ENCODE peak calls at places on chromosomes 3 and 15, in five cellular contexts. R, M, U, O and Z are unnamed samples. For H3K27me3 and H3K9me3, the result is how much of the 10 kb centered on the place peaks cover.

GRCh38 chr3:195458188-195458800 is 15.5 kb upstream of the ACAP2 start:
- DNase-seq in O (no peak), R (no peak), M (peak), U (no peak), Z (no peak)

GRCh38 chr3:27681249-27681748 is 40.8 kb downstream of the EOMES start:
- DNase-seq in O (no peak), M (peak), U (no peak), R (no peak), Z (no peak)

GRCh38 chr15:23629234-23629805 is 18.3 kb downstream of the MAGEL2 start:
- DNase-seq in U (no peak), M (no peak), R (no peak), O (no peak), Z (no peak)

GRCh38 chr15:75820206-75820605 is 23.0 kb upstream of the UBE2Q2 start:
- DNase-seq in O (no peak), R (no peak), U (no peak), M (no peak), Z (no peak)

GRCh38 chr3:13108861-13109260 is 35.6 kb upstream of the IQSEC1 start:
- DNase-seq in M (no peak), U (no peak), O (no peak), R (peak), Z (peak)

GRCh38 chr3:69214241-69214640 is 91.8 kb upstream of the LMOD3 start:
- DNase-seq in U (no peak), R (no peak), O (no peak), M (no peak), Z (no peak)

GRCh38 chr15:73685981-73686380 is 1.8 kb downstream of the CD276 start:
- DNase-seq in O (no peak), U (no peak), R (no peak), M (peak), Z (no peak)

GRCh38 chr3:139491966-139492365 is 15.7 kb upstream of the RBP2 start:
- DNase-seq in M (no peak), R (no peak), U (no peak), O (no peak), Z (no peak)

GRCh38 chr15:50183112-50183794 is 1.3 kb downstream of the SLC27A2 start:
- DNase-seq in M (no peak), R (no peak), O (no peak), U (no peak), Z (no peak)

GRCh38 chr3:14880486-14881179 is 61.9 kb downstream of the FGD5 start:
- DNase-seq in O (no peak), M (no peak), R (no peak), U (no peak), Z (no peak)

GRCh38 chr3:125052671-125053303 is 3.0 kb downstream of the HEG1 start:
- DNase-seq in R (no peak), O (no peak), M (peak), U (peak), Z (peak)

GRCh38 chr3:151962371-151962770 is 88.9 kb downstream of the SUCNR1 start:
- DNase-seq in O (no peak), M (no peak), U (no peak), R (no peak), Z (no peak)

GRCh38 chr15:67838789-67839332 is 984 bp downstream of the RNU6-1 start:
- DNase-seq in U (peak), R (peak), O (peak), M (peak), Z (peak)

GRCh38 chr3:170752571-170753155 is 117.3 kb downstream of the RPL22L1 start:
- DNase-seq in O (no peak), M (peak), R (no peak), U (no peak), Z (no peak)

GRCh38 chr3:15955968-15956367 is 158.2 kb upstream of the ANKRD28 start:
- DNase-seq in O (no peak), M (no peak), R (no peak), U (no peak), Z (no peak)

GRCh38 chr15:36814708-36815107 is 235.3 kb downstream of the CDIN1 start:
- DNase-seq in O (no peak), M (no peak), U (no peak), R (no peak), Z (no peak)

GRCh38 chr3:39879581-39879980 is 70.2 kb downstream of the MYRIP start:
- DNase-seq in U (no peak), R (no peak), M (no peak), O (no peak), Z (no peak)

GRCh38 chr3:43455233-43455632 is 166.6 kb downstream of the ANO10 start:
- DNase-seq in O (no peak), U (no peak), M (peak), R (no peak), Z (no peak)

DNA sequence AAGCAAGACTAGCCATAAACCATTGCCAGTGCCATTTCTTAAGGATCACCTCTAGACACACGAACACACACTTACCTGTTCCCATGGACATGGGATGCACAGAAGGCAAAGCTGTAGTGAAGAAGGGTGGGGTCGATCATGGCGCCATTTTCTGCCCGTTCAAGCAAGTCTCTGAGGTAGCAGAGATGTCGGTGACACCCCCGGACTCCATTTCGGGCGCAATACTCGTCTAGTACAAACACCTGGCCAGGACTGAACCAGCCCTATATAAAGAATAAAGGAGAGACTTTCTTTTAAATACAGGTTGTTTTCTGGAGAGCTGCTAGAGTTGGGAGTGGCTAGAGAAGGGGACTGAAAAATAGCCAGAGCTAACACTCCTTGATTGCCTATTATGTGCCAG is 159.4 kb upstream of the FEZF2 start:
- DNase-seq in R (no peak), M (no peak), O (no peak), U (no peak), Z (no peak)
- H3K27me3 ChIP-seq in R (under half), M (under half), O (under half), U (under half), Z (under half)

DNA sequence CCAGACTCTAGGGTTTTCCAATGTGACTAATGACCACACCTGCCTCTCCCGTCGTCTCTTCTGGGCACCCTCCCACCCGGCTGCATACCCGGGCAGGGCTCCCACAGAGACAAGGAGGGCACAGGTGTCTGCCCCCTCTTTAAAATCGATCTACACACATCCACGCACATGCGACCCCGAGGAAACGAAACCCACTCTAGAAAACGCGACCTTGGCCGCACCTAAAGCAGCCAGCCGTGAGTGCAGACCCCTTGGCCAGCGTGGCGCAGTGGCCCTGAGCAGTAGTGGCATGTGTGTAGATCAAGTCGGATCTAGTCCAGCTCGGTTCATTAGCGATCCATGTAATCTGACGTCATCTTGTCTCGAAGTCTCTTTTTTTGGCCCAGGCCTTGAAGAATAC is 151.8 kb downstream of the NSMCE3 start:
- DNase-seq in U (no peak), R (no peak), O (no peak), M (no peak), Z (no peak)
- H3K9me3 ChIP-seq in U (under half), R (under half), O (under half), M (under half), Z (under half)

DNA sequence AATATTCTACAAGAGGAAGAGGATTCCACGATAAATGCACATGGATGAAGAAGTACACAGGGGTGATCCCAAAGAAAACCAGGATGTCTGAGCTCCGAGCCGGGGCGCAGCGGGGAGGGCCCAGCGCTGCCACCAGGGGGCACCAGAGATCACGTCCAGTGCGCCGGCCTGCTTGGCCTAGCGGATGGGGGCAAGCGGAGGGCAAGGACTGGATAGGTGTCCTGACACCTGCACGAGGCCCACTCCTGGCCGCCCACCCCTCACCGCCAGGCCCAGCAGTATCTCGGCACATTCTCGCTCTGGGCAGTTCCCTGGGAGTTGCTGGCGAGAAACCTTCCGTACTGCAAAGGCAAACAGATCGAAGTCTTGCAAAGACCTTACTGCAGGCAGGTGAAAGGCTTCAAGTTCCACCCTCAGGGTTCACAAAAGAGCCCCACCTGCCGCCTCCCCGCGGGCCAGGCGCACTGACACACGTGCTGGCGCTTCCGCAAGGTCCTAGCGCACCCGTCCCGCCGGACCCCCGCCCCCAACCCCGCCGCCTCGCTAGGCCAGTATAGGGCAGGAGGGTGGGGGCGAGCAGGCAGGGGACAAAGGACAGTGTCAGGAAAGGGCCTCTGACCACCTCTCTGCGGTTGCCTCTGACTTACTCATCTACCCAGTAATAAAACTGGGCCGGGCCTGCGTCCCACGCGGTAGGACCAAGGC is 3.3 kb downstream of the ANKRD63 start:
- DNase-seq in O (peak), U (peak), R (peak), M (peak), Z (peak)
- H3K27me3 ChIP-seq in O (half or more), U (half or more), R (under half), M (half or more), Z (half or more)

GRCh38 chr15:20357139-20358065 is 184.2 kb downstream of the GOLGA6L6 start:
- DNase-seq in R (no peak), O (no peak), U (peak), M (no peak), Z (peak)
- H3K9me3 ChIP-seq in R (under half), O (under half), U (under half), M (under half), Z (under half)

GRCh38 chr3:123167686-123168085 is 34.1 kb upstream of the SEC22A start:
- DNase-seq in M (no peak), U (no peak), O (no peak), R (no peak), Z (no peak)

GRCh38 chr3:123168605-123169004 is 33.1 kb upstream of the SEC22A start:
- DNase-seq in U (no peak), R (no peak), M (no peak), O (no peak), Z (no peak)

GRCh38 chr3:123169492-123169929 is 32.2 kb upstream of the SEC22A start:
- DNase-seq in M (peak), O (no peak), U (no peak), R (no peak), Z (no peak)

GRCh38 chr3:123165163-123165562 is 36.6 kb upstream of the SEC22A start:
- DNase-seq in U (no peak), R (no peak), O (no peak), M (no peak), Z (no peak)

DNA sequence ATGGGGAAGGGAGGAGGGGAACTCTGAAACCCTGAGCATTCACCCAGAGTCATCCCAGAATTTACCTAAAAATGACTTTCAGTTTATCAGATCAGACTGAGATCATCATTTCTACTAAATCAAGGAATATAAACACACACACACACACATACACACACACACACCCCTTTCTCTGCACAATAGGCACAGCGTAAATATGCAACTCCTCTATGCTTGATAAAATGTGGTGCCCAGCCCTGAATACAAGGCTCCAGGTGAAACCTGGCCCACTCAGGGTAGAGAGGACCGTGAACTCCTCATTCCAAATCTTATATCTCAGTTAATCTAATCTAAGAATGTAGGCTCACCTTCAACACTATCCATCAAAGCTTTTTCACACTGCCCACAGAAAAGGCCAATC is 31.8 kb upstream of the SEC22A start:
- DNase-seq in O (no peak), U (no peak), M (no peak), R (no peak), Z (no peak)
- H3K27me3 ChIP-seq in O (under half), U (under half), M (under half), R (under half), Z (under half)

GRCh38 chr15:98823012-98823458 is 174.7 kb downstream of the IGF1R start:
- DNase-seq in O (no peak), M (peak), U (no peak), R (no peak), Z (no peak)

GRCh38 chr15:98815207-98815606 is 166.9 kb downstream of the IGF1R start:
- DNase-seq in M (no peak), R (no peak), O (no peak), U (no peak), Z (no peak)

GRCh38 chr15:98813956-98814355 is 165.6 kb downstream of the IGF1R start:
- DNase-seq in O (no peak), M (no peak), R (no peak), U (no peak), Z (no peak)

GRCh38 chr15:98812711-98813441 is 164.5 kb downstream of the IGF1R start:
- DNase-seq in R (no peak), U (no peak), M (no peak), O (no peak), Z (no peak)

GRCh38 chr15:98817745-98818144 is 169.4 kb downstream of the IGF1R start:
- DNase-seq in U (no peak), O (no peak), R (no peak), M (no peak), Z (no peak)
- H3K9me3 ChIP-seq in U (under half), O (under half), R (under half), M (under half), Z (under half)

GRCh38 chr15:54917312-54917711 is 279.4 kb downstream of the RSL24D1 start:
- DNase-seq in R (no peak), U (no peak), M (no peak), O (no peak), Z (no peak)
- H3K27me3 ChIP-seq in R (under half), U (under half), M (under half), O (under half), Z (under half)

GRCh38 chr15:62636823-62637320 is 405.7 kb upstream of the TPM1 start:
- DNase-seq in M (no peak), R (no peak), O (no peak), U (no peak), Z (no peak)
- H3K9me3 ChIP-seq in M (under half), R (under half), O (under half), U (under half), Z (under half)